ENCODE peak calls at places on chromosomes 3 and 15, in six cellular contexts. One of them, this sample, is unnamed.

GRCh38 chr3:189630667-189631372 is 369 bp upstream of the TP63 start:
- DNase-seq in AG09309: no peak
- DNase-seq in psoas muscle: no peak
- DNase-seq in kidney: no peak
- DNase-seq in ovary: no peak
- DNase-seq in neural crest cell: no peak
- DNase-seq in this sample: no peak

GRCh38 chr3:117486709-117487394 is 777.3 kb downstream of the TUSC7 start:
- DNase-seq in psoas muscle: no peak
- DNase-seq in ovary: no peak
- DNase-seq in neural crest cell: no peak
- DNase-seq in kidney: no peak
- DNase-seq in AG09309: no peak
- DNase-seq in this sample: no peak

GRCh38 chr15:77547801-77548607 is 84.7 kb downstream of the LINGO1 start:
- DNase-seq in kidney: peak; percentile 55
- DNase-seq in neural crest cell: no peak
- DNase-seq in psoas muscle: no peak
- DNase-seq in AG09309: no peak
- DNase-seq in ovary: no peak
- DNase-seq in this sample: no peak

GRCh38 chr3:195556390-195556789 is 13.3 kb upstream of the PPP1R2 start:
- DNase-seq in AG09309: no peak
- DNase-seq in psoas muscle: no peak
- DNase-seq in kidney: no peak
- DNase-seq in neural crest cell: peak; percentile 12
- DNase-seq in ovary: no peak
- DNase-seq in this sample: no peak

GRCh38 chr3:4426782-4427344 is 40.2 kb downstream of the SUMF1 start:
- DNase-seq in psoas muscle: no peak
- DNase-seq in ovary: no peak
- DNase-seq in neural crest cell: no peak
- DNase-seq in kidney: no peak
- DNase-seq in AG09309: peak; percentile 47
- DNase-seq in this sample: peak; percentile 24

GRCh38 chr15:69941206-69941605 is 156.5 kb downstream of the TLE3 start:
- DNase-seq in psoas muscle: no peak
- DNase-seq in kidney: no peak
- DNase-seq in neural crest cell: no peak
- DNase-seq in ovary: no peak
- DNase-seq in AG09309: no peak
- DNase-seq in this sample: no peak

GRCh38 chr3:24548278-24548677 is 53.6 kb upstream of the THRB start:
- DNase-seq in neural crest cell: no peak
- DNase-seq in ovary: no peak
- DNase-seq in AG09309: no peak
- DNase-seq in psoas muscle: no peak
- DNase-seq in kidney: no peak
- DNase-seq in this sample: no peak

GRCh38 chr15:36644156-36644896 is 64.9 kb downstream of the CDIN1 start:
- DNase-seq in kidney: peak; percentile 43
- DNase-seq in ovary: no peak
- DNase-seq in psoas muscle: no peak
- DNase-seq in neural crest cell: no peak
- DNase-seq in AG09309: no peak
- DNase-seq in this sample: peak; percentile 15

GRCh38 chr3:117114517-117115265 is 405.1 kb downstream of the TUSC7 start:
- DNase-seq in psoas muscle: no peak
- DNase-seq in kidney: no peak
- DNase-seq in ovary: no peak
- DNase-seq in AG09309: no peak
- DNase-seq in neural crest cell: no peak
- DNase-seq in this sample: no peak

GRCh38 chr15:70826634-70827033 is 27.3 kb downstream of the LARP6 start:
- DNase-seq in neural crest cell: no peak
- DNase-seq in kidney: no peak
- DNase-seq in AG09309: peak; percentile 76
- DNase-seq in psoas muscle: peak; percentile 56
- DNase-seq in ovary: no peak
- DNase-seq in this sample: no peak

GRCh38 chr3:156605686-156606605 is 51.0 kb upstream of the SSR3 start:
- DNase-seq in kidney: peak; percentile 75
- DNase-seq in psoas muscle: peak; percentile 40
- DNase-seq in neural crest cell: peak; percentile 24
- DNase-seq in AG09309: peak; percentile 39
- DNase-seq in ovary: peak; percentile 61
- DNase-seq in this sample: peak; percentile 52

GRCh38 chr3:167653750-167654149 is at the start of gene WDR49:
- DNase-seq in kidney: no peak
- DNase-seq in psoas muscle: no peak
- DNase-seq in AG09309: no peak
- DNase-seq in ovary: no peak
- DNase-seq in neural crest cell: no peak
- DNase-seq in this sample: no peak

GRCh38 chr15:90203473-90203872 is 2.3 kb downstream of the SEMA4B start:
- DNase-seq in neural crest cell: no peak
- DNase-seq in AG09309: no peak
- DNase-seq in kidney: peak; percentile 38
- DNase-seq in ovary: no peak
- DNase-seq in psoas muscle: no peak
- DNase-seq in this sample: no peak

GRCh38 chr15:48645558-48646330 is at the start of gene FBN1:
- DNase-seq in ovary: peak; percentile 86
- DNase-seq in psoas muscle: peak; percentile 75
- DNase-seq in kidney: peak; percentile 91
- DNase-seq in neural crest cell: peak; percentile 68
- DNase-seq in AG09309: peak; percentile 72
- DNase-seq in this sample: peak; percentile 76

GRCh38 chr3:13068269-13069010 is 4.8 kb downstream of the IQSEC1 start:
- DNase-seq in kidney: no peak
- DNase-seq in neural crest cell: no peak
- DNase-seq in psoas muscle: no peak
- DNase-seq in AG09309: no peak
- DNase-seq in ovary: no peak
- DNase-seq in this sample: no peak
- TF ChIP-seq CTCF in kidney: no peak
- TF ChIP-seq CTCF in neural crest cell: no peak
- TF ChIP-seq CTCF in psoas muscle: no peak
- TF ChIP-seq CTCF in AG09309: no peak
- TF ChIP-seq CTCF in ovary: no peak
- TF ChIP-seq CTCF in this sample: no peak

GRCh38 chr3:51137715-51138114 is 247.4 kb upstream of the MANF start:
- DNase-seq in kidney: no peak
- DNase-seq in psoas muscle: no peak
- DNase-seq in AG09309: no peak
- DNase-seq in ovary: no peak
- DNase-seq in neural crest cell: no peak
- DNase-seq in this sample: no peak

GRCh38 chr3:51145811-51146585 is 239.1 kb upstream of the MANF start:
- DNase-seq in kidney: no peak
- DNase-seq in neural crest cell: no peak
- DNase-seq in psoas muscle: no peak
- DNase-seq in AG09309: no peak
- DNase-seq in ovary: no peak
- DNase-seq in this sample: no peak

GRCh38 chr3:51146781-51147180 is 238.3 kb upstream of the MANF start:
- DNase-seq in neural crest cell: no peak
- DNase-seq in ovary: no peak
- DNase-seq in AG09309: no peak
- DNase-seq in psoas muscle: no peak
- DNase-seq in kidney: no peak
- DNase-seq in this sample: no peak

GRCh38 chr3:51139616-51140015 is 245.5 kb upstream of the MANF start:
- DNase-seq in ovary: no peak
- DNase-seq in AG09309: no peak
- DNase-seq in psoas muscle: no peak
- DNase-seq in neural crest cell: no peak
- DNase-seq in kidney: no peak
- DNase-seq in this sample: no peak

DNA sequence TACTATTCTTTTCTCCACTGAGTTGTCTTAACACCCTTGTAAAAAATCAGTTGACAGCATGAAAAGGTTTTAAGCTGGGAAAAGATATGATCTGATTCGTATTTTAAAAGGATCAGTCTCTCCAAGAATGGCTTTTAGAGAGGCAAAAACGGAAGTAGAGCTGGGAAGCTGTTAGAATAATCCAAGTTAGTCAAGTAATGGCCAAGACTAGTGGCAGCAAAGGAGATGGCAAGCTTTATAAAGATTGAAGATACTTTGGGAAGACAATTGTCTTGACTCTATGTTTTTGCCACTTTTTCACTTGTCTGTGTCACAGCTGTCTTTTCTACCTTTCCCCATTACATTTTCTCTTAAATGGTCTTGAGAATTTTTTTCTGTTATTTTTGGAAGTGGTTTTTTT is 243.5 kb upstream of the MANF start:
- DNase-seq in kidney: no peak
- DNase-seq in ovary: no peak
- DNase-seq in AG09309: no peak
- DNase-seq in psoas muscle: no peak
- DNase-seq in neural crest cell: no peak
- DNase-seq in this sample: no peak
- TF ChIP-seq CTCF in kidney: no peak
- TF ChIP-seq CTCF in ovary: no peak
- TF ChIP-seq CTCF in AG09309: no peak
- TF ChIP-seq CTCF in psoas muscle: no peak
- TF ChIP-seq CTCF in neural crest cell: peak; percentile 36
- TF ChIP-seq CTCF in this sample: peak; percentile 24

GRCh38 chr15:58117619-58118018 is 20.6 kb upstream of the AQP9 start:
- DNase-seq in ovary: no peak
- DNase-seq in psoas muscle: no peak
- DNase-seq in AG09309: no peak
- DNase-seq in kidney: no peak
- DNase-seq in neural crest cell: no peak
- DNase-seq in this sample: no peak

GRCh38 chr15:58114388-58114787 is 23.8 kb upstream of the AQP9 start:
- DNase-seq in ovary: no peak
- DNase-seq in kidney: no peak
- DNase-seq in psoas muscle: no peak
- DNase-seq in AG09309: no peak
- DNase-seq in neural crest cell: no peak
- DNase-seq in this sample: no peak

GRCh38 chr15:58118272-58118671 is 19.9 kb upstream of the AQP9 start:
- DNase-seq in psoas muscle: no peak
- DNase-seq in ovary: no peak
- DNase-seq in kidney: no peak
- DNase-seq in neural crest cell: no peak
- DNase-seq in AG09309: no peak
- DNase-seq in this sample: no peak

GRCh38 chr15:58114812-58115211 is 23.4 kb upstream of the AQP9 start:
- DNase-seq in AG09309: no peak
- DNase-seq in ovary: no peak
- DNase-seq in kidney: no peak
- DNase-seq in psoas muscle: no peak
- DNase-seq in neural crest cell: no peak
- DNase-seq in this sample: no peak

DNA sequence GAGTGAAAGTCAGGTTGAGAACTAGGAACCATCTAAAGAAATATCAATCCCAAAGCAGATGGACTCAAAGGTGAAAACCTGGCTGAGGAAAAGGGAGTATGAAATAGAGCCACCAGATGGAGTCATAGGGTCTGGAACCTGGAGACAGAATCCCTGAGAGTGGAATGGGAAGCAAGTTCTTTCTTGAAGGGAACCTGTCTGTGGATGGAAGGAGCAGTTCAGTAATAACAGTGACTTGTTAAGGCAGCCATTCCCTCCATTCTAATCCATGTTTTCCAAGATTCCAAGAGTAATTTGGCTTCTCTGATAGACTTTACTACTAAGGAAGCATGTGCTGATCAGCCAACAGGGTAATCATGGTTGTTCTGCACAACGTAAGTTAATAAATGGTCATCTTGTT is 22.5 kb upstream of the AQP9 start:
- DNase-seq in kidney: no peak
- DNase-seq in AG09309: no peak
- DNase-seq in ovary: no peak
- DNase-seq in psoas muscle: no peak
- DNase-seq in neural crest cell: no peak
- DNase-seq in this sample: no peak
- TF ChIP-seq CTCF in kidney: peak; percentile 20
- TF ChIP-seq CTCF in AG09309: peak; percentile 41
- TF ChIP-seq CTCF in ovary: no peak
- TF ChIP-seq CTCF in psoas muscle: no peak
- TF ChIP-seq CTCF in neural crest cell: no peak
- TF ChIP-seq CTCF in this sample: no peak

GRCh38 chr15:66786708-66787471 is 84.9 kb downstream of the SMAD6 start:
- DNase-seq in AG09309: no peak
- DNase-seq in psoas muscle: no peak
- DNase-seq in neural crest cell: no peak
- DNase-seq in kidney: peak; percentile 29
- DNase-seq in ovary: no peak
- DNase-seq in this sample: no peak

GRCh38 chr15:66787472-66787871 is 85.4 kb downstream of the SMAD6 start:
- DNase-seq in neural crest cell: no peak
- DNase-seq in ovary: no peak
- DNase-seq in psoas muscle: no peak
- DNase-seq in AG09309: no peak
- DNase-seq in kidney: peak; percentile 1
- DNase-seq in this sample: no peak

GRCh38 chr15:66788024-66788423 is 86.0 kb downstream of the SMAD6 start:
- DNase-seq in psoas muscle: no peak
- DNase-seq in kidney: peak; percentile 9
- DNase-seq in ovary: no peak
- DNase-seq in AG09309: no peak
- DNase-seq in neural crest cell: no peak
- DNase-seq in this sample: no peak

GRCh38 chr15:66786222-66786621 is 84.2 kb downstream of the SMAD6 start:
- DNase-seq in psoas muscle: no peak
- DNase-seq in kidney: peak; percentile 4
- DNase-seq in ovary: no peak
- DNase-seq in AG09309: no peak
- DNase-seq in neural crest cell: no peak
- DNase-seq in this sample: no peak

DNA sequence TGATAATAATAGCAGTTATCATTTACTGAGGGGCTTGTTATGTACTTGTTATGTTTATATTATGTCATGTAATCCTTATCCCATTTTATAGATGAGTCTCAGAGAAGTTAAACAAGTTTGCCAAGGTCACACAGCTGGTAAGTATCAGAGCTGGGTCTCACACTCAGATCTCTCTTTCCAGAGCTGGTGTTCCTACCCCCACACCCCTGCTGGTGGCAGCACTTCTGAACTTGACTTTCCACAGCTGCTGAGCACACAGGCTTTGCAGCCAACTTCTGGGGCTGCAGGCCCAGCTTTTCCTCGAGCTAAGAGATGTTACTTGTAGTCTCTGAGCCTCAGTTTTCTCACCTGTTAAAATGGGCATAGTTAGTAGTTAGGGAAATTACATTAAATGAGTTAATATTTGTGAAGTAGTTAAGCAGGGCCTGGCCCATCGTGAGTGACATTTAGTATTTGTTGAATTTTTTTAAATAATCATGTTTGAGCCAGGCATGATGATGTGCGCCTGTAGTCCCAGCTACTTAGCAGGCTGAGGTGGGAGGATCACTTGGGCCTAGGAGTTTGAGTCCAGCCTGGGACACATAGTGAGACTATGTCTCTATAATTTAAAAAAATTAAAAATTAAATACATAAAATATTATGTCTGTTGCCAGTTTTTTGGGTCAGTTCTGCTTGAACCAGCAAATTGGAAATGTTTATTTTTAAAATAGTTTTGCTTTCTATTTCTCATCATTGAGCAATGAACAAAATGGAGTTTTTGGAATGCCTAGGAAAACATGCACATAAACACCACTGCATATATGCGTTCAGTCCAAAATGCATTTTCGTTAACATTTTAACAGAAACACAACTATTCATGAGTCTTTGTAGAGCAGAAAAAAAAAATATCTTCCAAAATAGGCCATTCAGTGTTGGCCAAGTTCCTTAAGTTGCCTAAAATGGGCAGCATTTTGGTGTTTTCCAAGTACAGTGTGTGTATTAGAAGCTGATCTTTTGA is 87.3 kb downstream of the SMAD6 start:
- DNase-seq in neural crest cell: no peak
- DNase-seq in psoas muscle: peak; percentile 42
- DNase-seq in AG09309: no peak
- DNase-seq in kidney: peak; percentile 75
- DNase-seq in ovary: peak; percentile 76
- DNase-seq in this sample: no peak
- TF ChIP-seq CTCF in neural crest cell: peak; percentile 55
- TF ChIP-seq CTCF in psoas muscle: peak; percentile 25
- TF ChIP-seq CTCF in AG09309: peak; percentile 79
- TF ChIP-seq CTCF in kidney: peak; percentile 38
- TF ChIP-seq CTCF in ovary: peak; percentile 48
- TF ChIP-seq CTCF in this sample: no peak

This sample was measured in nephron progenitor cell.